ENCODE peak calls at places on chromosomes 4 and X, in five cellular contexts. One of them, this sample, is unnamed.

GRCh38 chr4:73257995-73258667 is 467 bp downstream of the ANKRD17 start:
- DNase-seq in fibroblast of mammary gland: peak
- DNase-seq in lower leg skin: peak
- DNase-seq in OCI-LY7: peak
- DNase-seq in osteocyte: no peak
- DNase-seq in this sample: no peak

GRCh38 chrX:103175944-103176753 is 38.8 kb upstream of the BEX4 start:
- DNase-seq in fibroblast of mammary gland: peak
- DNase-seq in lower leg skin: peak
- DNase-seq in OCI-LY7: peak
- DNase-seq in osteocyte: no peak
- DNase-seq in this sample: peak

GRCh38 chr4:53551963-53552362 is 39.3 kb downstream of the LNX1 start:
- DNase-seq in fibroblast of mammary gland: no peak
- DNase-seq in lower leg skin: peak
- DNase-seq in OCI-LY7: no peak
- DNase-seq in osteocyte: no peak
- DNase-seq in this sample: no peak

GRCh38 chr4:73197220-73197619 is 61.4 kb downstream of the ANKRD17 start:
- DNase-seq in fibroblast of mammary gland: no peak
- DNase-seq in lower leg skin: no peak
- DNase-seq in OCI-LY7: no peak
- DNase-seq in osteocyte: no peak
- DNase-seq in this sample: no peak

GRCh38 chr4:183478123-183478522 is 26.7 kb upstream of the ING2 start:
- DNase-seq in fibroblast of mammary gland: no peak
- DNase-seq in lower leg skin: no peak
- DNase-seq in OCI-LY7: no peak
- DNase-seq in osteocyte: no peak
- DNase-seq in this sample: no peak

GRCh38 chr4:10095296-10095991 is 21.2 kb downstream of the WDR1 start:
- DNase-seq in fibroblast of mammary gland: no peak
- DNase-seq in lower leg skin: no peak
- DNase-seq in OCI-LY7: no peak
- DNase-seq in osteocyte: no peak
- DNase-seq in this sample: no peak

GRCh38 chr4:128600410-128600809 is 209.1 kb upstream of the JADE1 start:
- DNase-seq in fibroblast of mammary gland: peak
- DNase-seq in lower leg skin: no peak
- DNase-seq in OCI-LY7: no peak
- DNase-seq in osteocyte: no peak
- DNase-seq in this sample: no peak

GRCh38 chrX:40877869-40878268 is 142.5 kb upstream of the MED14 start:
- DNase-seq in fibroblast of mammary gland: peak
- DNase-seq in lower leg skin: no peak
- DNase-seq in OCI-LY7: peak
- DNase-seq in osteocyte: no peak
- DNase-seq in this sample: no peak

GRCh38 chrX:115344885-115345653 is 55.6 kb downstream of the LUZP4 start:
- DNase-seq in fibroblast of mammary gland: peak
- DNase-seq in lower leg skin: peak
- DNase-seq in OCI-LY7: no peak
- DNase-seq in osteocyte: peak
- DNase-seq in this sample: no peak

GRCh38 chrX:49712577-49712976 is 16.8 kb upstream of the PAGE1 start:
- DNase-seq in fibroblast of mammary gland: no peak
- DNase-seq in lower leg skin: no peak
- DNase-seq in OCI-LY7: no peak
- DNase-seq in osteocyte: no peak
- DNase-seq in this sample: no peak

GRCh38 chr4:47863486-47863885 is 25.6 kb upstream of the CORIN start:
- DNase-seq in fibroblast of mammary gland: no peak
- DNase-seq in lower leg skin: no peak
- DNase-seq in OCI-LY7: no peak
- DNase-seq in osteocyte: no peak
- DNase-seq in this sample: no peak

GRCh38 chr4:137651128-137651527 is 118.8 kb upstream of the PCDH18 start:
- DNase-seq in fibroblast of mammary gland: peak
- DNase-seq in lower leg skin: no peak
- DNase-seq in OCI-LY7: no peak
- DNase-seq in osteocyte: no peak
- DNase-seq in this sample: no peak

GRCh38 chr4:54281060-54281781 is 52.1 kb downstream of the PDGFRA start:
- DNase-seq in fibroblast of mammary gland: peak
- DNase-seq in lower leg skin: peak
- DNase-seq in OCI-LY7: no peak
- DNase-seq in osteocyte: no peak
- DNase-seq in this sample: no peak

GRCh38 chr4:119034276-119035008 is 101.2 kb upstream of the MYOZ2 start:
- DNase-seq in fibroblast of mammary gland: no peak
- DNase-seq in lower leg skin: no peak
- DNase-seq in OCI-LY7: no peak
- DNase-seq in osteocyte: no peak
- DNase-seq in this sample: no peak

GRCh38 chrX:133297284-133297683 is 79.1 kb upstream of the TFDP3 start:
- DNase-seq in fibroblast of mammary gland: peak
- DNase-seq in lower leg skin: no peak
- DNase-seq in OCI-LY7: no peak
- DNase-seq in osteocyte: no peak
- DNase-seq in this sample: no peak

GRCh38 chr4:6535329-6535692 is 39.7 kb upstream of the MAN2B2 start:
- DNase-seq in fibroblast of mammary gland: no peak
- DNase-seq in lower leg skin: no peak
- DNase-seq in OCI-LY7: no peak
- DNase-seq in osteocyte: no peak
- DNase-seq in this sample: no peak

GRCh38 chr4:56619160-56619559 is 61.9 kb downstream of the HOPX start:
- DNase-seq in fibroblast of mammary gland: peak
- DNase-seq in lower leg skin: no peak
- DNase-seq in OCI-LY7: no peak
- DNase-seq in osteocyte: no peak
- DNase-seq in this sample: no peak

GRCh38 chr4:113657834-113658233 is 103.7 kb downstream of the CAMK2D start:
- DNase-seq in fibroblast of mammary gland: peak
- DNase-seq in lower leg skin: no peak
- DNase-seq in OCI-LY7: no peak
- DNase-seq in osteocyte: no peak
- DNase-seq in this sample: no peak

GRCh38 chr4:53951414-53951813 is 113.0 kb downstream of the CHIC2 start:
- DNase-seq in fibroblast of mammary gland: no peak
- DNase-seq in lower leg skin: no peak
- DNase-seq in OCI-LY7: no peak
- DNase-seq in osteocyte: no peak
- DNase-seq in this sample: no peak

GRCh38 chr4:121252224-121252806 is 88.2 kb upstream of the TNIP3 start:
- DNase-seq in fibroblast of mammary gland: peak
- DNase-seq in lower leg skin: peak
- DNase-seq in OCI-LY7: peak
- DNase-seq in osteocyte: no peak
- DNase-seq in this sample: peak

GRCh38 chr4:25621027-25621930 is 34.4 kb upstream of the SLC34A2 start:
- DNase-seq in fibroblast of mammary gland: no peak
- DNase-seq in lower leg skin: no peak
- DNase-seq in OCI-LY7: no peak
- DNase-seq in osteocyte: no peak
- DNase-seq in this sample: no peak

GRCh38 chr4:7804759-7805385 is 134.8 kb downstream of the AFAP1 start:
- DNase-seq in fibroblast of mammary gland: no peak
- DNase-seq in lower leg skin: no peak
- DNase-seq in OCI-LY7: no peak
- DNase-seq in osteocyte: no peak
- DNase-seq in this sample: no peak

GRCh38 chrX:72478351-72478750 is 94.3 kb downstream of the HDAC8 start:
- DNase-seq in fibroblast of mammary gland: no peak
- DNase-seq in lower leg skin: no peak
- DNase-seq in OCI-LY7: no peak
- DNase-seq in osteocyte: no peak
- DNase-seq in this sample: no peak

GRCh38 chr4:42716996-42717395 is 60.1 kb upstream of the ATP8A1 start:
- DNase-seq in fibroblast of mammary gland: no peak
- DNase-seq in lower leg skin: no peak
- DNase-seq in OCI-LY7: no peak
- DNase-seq in osteocyte: no peak
- DNase-seq in this sample: no peak

GRCh38 chrX:140501321-140501720 is 3.5 kb downstream of the SOX3 start:
- DNase-seq in fibroblast of mammary gland: no peak
- DNase-seq in lower leg skin: no peak
- DNase-seq in OCI-LY7: no peak
- DNase-seq in osteocyte: no peak
- DNase-seq in this sample: no peak

GRCh38 chr4:101142259-101142658 is 205.1 kb downstream of the PPP3CA start:
- DNase-seq in fibroblast of mammary gland: no peak
- DNase-seq in lower leg skin: no peak
- DNase-seq in OCI-LY7: no peak
- DNase-seq in osteocyte: no peak
- DNase-seq in this sample: no peak

GRCh38 chrX:39157006-39157405 is 355.7 kb downstream of the MID1IP1 start:
- DNase-seq in fibroblast of mammary gland: no peak
- DNase-seq in lower leg skin: no peak
- DNase-seq in OCI-LY7: no peak
- DNase-seq in osteocyte: no peak
- DNase-seq in this sample: no peak

GRCh38 chr4:100894339-100894870 is 376.6 kb upstream of the EMCN start:
- DNase-seq in fibroblast of mammary gland: no peak
- DNase-seq in lower leg skin: no peak
- DNase-seq in OCI-LY7: no peak
- DNase-seq in osteocyte: no peak
- DNase-seq in this sample: no peak

GRCh38 chrX:13888284-13888683 is 71.4 kb upstream of the GPM6B start:
- DNase-seq in fibroblast of mammary gland: no peak
- DNase-seq in lower leg skin: no peak
- DNase-seq in OCI-LY7: no peak
- DNase-seq in osteocyte: no peak
- DNase-seq in this sample: no peak

GRCh38 chr4:17169699-17170098 is 271.3 kb upstream of the LDB2 start:
- DNase-seq in fibroblast of mammary gland: no peak
- DNase-seq in lower leg skin: no peak
- DNase-seq in OCI-LY7: no peak
- DNase-seq in osteocyte: no peak
- DNase-seq in this sample: no peak

GRCh38 chr4:17168571-17168970 is 270.1 kb upstream of the LDB2 start:
- DNase-seq in fibroblast of mammary gland: peak
- DNase-seq in lower leg skin: no peak
- DNase-seq in OCI-LY7: no peak
- DNase-seq in osteocyte: no peak
- DNase-seq in this sample: no peak

GRCh38 chr4:17174751-17175150 is 276.3 kb upstream of the LDB2 start:
- DNase-seq in fibroblast of mammary gland: peak
- DNase-seq in lower leg skin: no peak
- DNase-seq in OCI-LY7: no peak
- DNase-seq in osteocyte: no peak
- DNase-seq in this sample: no peak

DNA sequence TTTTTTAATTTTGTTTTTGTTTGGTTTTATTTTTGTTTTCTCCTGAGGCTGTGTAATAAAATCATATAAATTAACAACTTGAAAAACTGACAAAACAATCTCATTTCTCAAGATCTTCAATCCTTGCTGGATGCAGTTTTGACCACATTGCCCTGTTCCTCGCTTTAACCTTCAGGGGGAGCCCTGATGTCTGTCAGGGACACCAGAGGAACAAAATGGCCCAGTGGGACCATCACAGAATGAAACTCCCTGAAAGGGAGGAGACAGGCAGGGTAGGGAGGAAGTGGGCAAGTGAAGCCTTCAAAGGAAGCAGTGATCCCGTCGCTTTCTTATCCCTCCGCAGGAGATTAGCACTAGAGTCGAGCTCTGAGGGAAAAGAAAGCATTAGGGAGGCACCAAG is 274.9 kb upstream of the LDB2 start:
- DNase-seq in fibroblast of mammary gland: no peak
- DNase-seq in lower leg skin: no peak
- DNase-seq in OCI-LY7: peak
- DNase-seq in osteocyte: no peak
- DNase-seq in this sample: no peak
- TF ChIP-seq CTCF in fibroblast of mammary gland: peak
- TF ChIP-seq CTCF in lower leg skin: no peak
- TF ChIP-seq CTCF in OCI-LY7: peak
- TF ChIP-seq CTCF in osteocyte: peak
- TF ChIP-seq CTCF in this sample: peak

GRCh38 chr4:132592340-132592739 is 556.8 kb upstream of the PCDH10 start:
- DNase-seq in fibroblast of mammary gland: no peak
- DNase-seq in lower leg skin: no peak
- DNase-seq in OCI-LY7: no peak
- DNase-seq in osteocyte: no peak
- DNase-seq in this sample: no peak
- TF ChIP-seq CTCF in fibroblast of mammary gland: no peak
- TF ChIP-seq CTCF in lower leg skin: no peak
- TF ChIP-seq CTCF in OCI-LY7: peak
- TF ChIP-seq CTCF in osteocyte: no peak
- TF ChIP-seq CTCF in this sample: no peak

GRCh38 chr4:115851918-115852766 is 738.7 kb upstream of the NDST4 start:
- DNase-seq in fibroblast of mammary gland: peak
- DNase-seq in lower leg skin: no peak
- DNase-seq in OCI-LY7: peak
- DNase-seq in osteocyte: no peak
- DNase-seq in this sample: no peak
- TF ChIP-seq CTCF in fibroblast of mammary gland: peak
- TF ChIP-seq CTCF in lower leg skin: no peak
- TF ChIP-seq CTCF in OCI-LY7: peak
- TF ChIP-seq CTCF in osteocyte: peak
- TF ChIP-seq CTCF in this sample: peak

DNA sequence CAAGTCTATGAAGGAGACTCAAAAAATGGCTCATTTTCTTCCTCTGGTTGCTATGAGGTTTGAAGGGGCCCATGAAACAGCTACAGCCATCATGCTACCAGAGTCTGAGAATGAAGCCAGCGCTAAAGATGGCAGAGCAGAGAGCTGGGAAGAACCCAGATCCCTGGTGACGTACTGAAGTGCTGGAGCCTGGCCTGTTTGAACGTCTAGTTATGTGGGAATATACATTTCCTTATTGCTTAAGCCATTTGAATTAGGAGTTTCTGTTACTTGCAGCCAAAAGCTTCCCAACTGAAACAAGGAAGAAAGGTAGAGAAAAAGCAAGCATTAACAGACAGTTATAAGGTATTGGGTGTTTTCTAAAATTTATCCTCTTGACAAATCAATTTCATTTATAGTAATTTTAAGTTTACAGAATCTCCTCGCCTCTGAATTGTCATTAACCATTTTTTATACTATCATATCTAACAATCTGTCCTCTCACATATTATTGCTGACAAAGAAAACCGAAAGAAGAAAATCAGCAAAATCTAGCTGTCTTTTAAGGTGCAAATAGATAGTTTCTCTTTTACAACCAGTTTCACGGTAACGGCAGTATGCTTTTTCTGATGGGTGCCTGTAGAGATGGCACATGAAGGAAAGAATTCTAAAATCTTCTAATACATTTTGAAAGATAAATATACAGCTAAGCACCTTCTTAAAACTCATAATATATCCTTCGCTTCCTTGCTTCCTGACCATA is 8.9 kb upstream of the COQ2 start:
- DNase-seq in fibroblast of mammary gland: no peak
- DNase-seq in lower leg skin: no peak
- DNase-seq in OCI-LY7: no peak
- DNase-seq in osteocyte: no peak
- DNase-seq in this sample: no peak
- TF ChIP-seq CTCF in fibroblast of mammary gland: no peak
- TF ChIP-seq CTCF in lower leg skin: no peak
- TF ChIP-seq CTCF in OCI-LY7: no peak
- TF ChIP-seq CTCF in osteocyte: no peak
- TF ChIP-seq CTCF in this sample: no peak

This sample was measured in D721Med.